ENCODE peak calls at places on chromosomes 6 and 20, in seven cellular contexts. C is WTC11, V is K562, W is HCT116, K is HEK293T, S is H1, E is GM12878. U is an unnamed sample.

GRCh38 chr6:118580585-118581419 is 32.7 kb downstream of the PLN start:
- DNase-seq in S (peak), W (peak), V (peak), C (peak), E (no peak), K (peak), U (peak)

GRCh38 chr6:134447423-134447822 is 129.5 kb upstream of the SGK1 start:
- DNase-seq in S (no peak), V (no peak), W (no peak), E (no peak), C (no peak), K (no peak), U (no peak)

GRCh38 chr20:47950103-47950502 is 164.8 kb upstream of the SULF2 start:
- DNase-seq in S (no peak), C (no peak), V (no peak), W (no peak), K (peak), E (no peak), U (no peak)

GRCh38 chr20:57281900-57282299 is 15.5 kb upstream of the BMP7 start:
- DNase-seq in E (no peak), K (no peak), W (no peak), V (no peak), C (no peak), S (no peak), U (no peak)

GRCh38 chr6:10800810-10801209 is 37.5 kb downstream of the MAK start:
- DNase-seq in S (no peak), K (no peak), V (no peak), C (no peak), W (peak), E (no peak), U (peak)

GRCh38 chr6:12528581-12529363 is 187.8 kb upstream of the PHACTR1 start:
- DNase-seq in E (no peak), V (no peak), W (no peak), K (peak), C (no peak), S (no peak), U (no peak)

GRCh38 chr6:7157752-7158616 is 50.2 kb downstream of the RREB1 start:
- DNase-seq in E (no peak), K (no peak), C (no peak), W (no peak), V (no peak), S (no peak), U (no peak)

GRCh38 chr6:53718597-53719460 is 53.3 kb upstream of the KLHL31 start:
- DNase-seq in V (peak), C (no peak), W (peak), E (peak), S (no peak), K (peak), U (peak)

GRCh38 chr20:41654884-41655283 is 36.7 kb upstream of the CHD6 start:
- DNase-seq in V (peak), C (peak), E (no peak), K (no peak), S (no peak), W (no peak), U (no peak)

GRCh38 chr20:44129996-44130718 is 56.8 kb downstream of the JPH2 start:
- DNase-seq in K (no peak), V (no peak), S (no peak), E (no peak), W (no peak), C (no peak), U (no peak)

GRCh38 chr6:114096553-114097172 is 125.7 kb upstream of the HDAC2 start:
- DNase-seq in E (no peak), C (no peak), K (peak), V (peak), S (no peak), W (peak), U (peak)

GRCh38 chr20:50758992-50759391 is 27.6 kb downstream of the PARD6B start:
- DNase-seq in E (no peak), C (no peak), K (no peak), W (no peak), V (no peak), S (no peak), U (no peak)

GRCh38 chr6:142822882-142823578 is 121.9 kb downstream of the HIVEP2 start:
- DNase-seq in C (peak), V (peak), W (no peak), E (no peak), K (peak), S (peak), U (no peak)

GRCh38 chr6:10322991-10323390 is 91.9 kb downstream of the TFAP2A start:
- DNase-seq in W (no peak), C (no peak), K (no peak), E (no peak), V (no peak), S (no peak), U (no peak)

GRCh38 chr6:36735110-36735971 is 37.7 kb downstream of the RAB44 start:
- DNase-seq in K (no peak), W (no peak), S (no peak), C (no peak), V (no peak), E (no peak), U (no peak)

GRCh38 chr6:37696841-37697735 is 595 bp downstream of the MDGA1 start:
- DNase-seq in W (no peak), C (peak), K (peak), V (peak), E (no peak), S (no peak), U (no peak)

GRCh38 chr20:1942486-1943266 is 47.5 kb downstream of the SIRPA start:
- DNase-seq in E (no peak), C (no peak), W (no peak), K (no peak), S (no peak), V (no peak), U (no peak)

GRCh38 chr6:158567871-158568401 is 8.0 kb downstream of the TMEM181 start:
- DNase-seq in K (no peak), S (no peak), V (no peak), C (no peak), W (no peak), E (no peak), U (no peak)

GRCh38 chr6:29763491-29764289 is 40.5 kb downstream of the HLA-F start:
- DNase-seq in W (no peak), K (no peak), V (no peak), S (no peak), E (no peak), C (no peak), U (no peak)

GRCh38 chr6:161498359-161498758 is 224.5 kb upstream of the AGPAT4 start:
- DNase-seq in W (peak), S (peak), E (no peak), K (peak), C (peak), V (peak), U (peak)

GRCh38 chr6:114284281-114284680 is 58.5 kb downstream of the HS3ST5 start:
- DNase-seq in V (no peak), S (no peak), K (no peak), W (no peak), C (no peak), E (no peak), U (no peak)

GRCh38 chr6:16704706-16705402 is 56.4 kb downstream of the ATXN1 start:
- DNase-seq in K (no peak), C (no peak), S (no peak), V (no peak), E (no peak), W (no peak), U (no peak)

GRCh38 chr6:136607204-136607931 is 57.1 kb upstream of the MAP7 start:
- DNase-seq in V (no peak), E (no peak), C (no peak), K (no peak), W (no peak), S (no peak), U (peak)

GRCh38 chr6:159168536-159169192 is 536 bp upstream of the FNDC1 start:
- DNase-seq in C (peak), V (peak), K (peak), W (no peak), E (no peak), S (no peak), U (peak)

GRCh38 chr20:19047040-19047950 is 165.1 kb upstream of the SLC24A3 start:
- DNase-seq in E (no peak), S (no peak), W (no peak), V (no peak), K (no peak), C (no peak), U (no peak)

GRCh38 chr6:35449287-35449881 is 2.8 kb upstream of the FANCE start:
- DNase-seq in W (no peak), S (no peak), V (peak), K (peak), C (no peak), E (no peak), U (peak)

GRCh38 chr20:59518881-59519706 is 85.2 kb upstream of the PHACTR3 start:
- DNase-seq in E (no peak), V (peak), S (no peak), K (peak), W (peak), C (peak), U (peak)

GRCh38 chr20:59515013-59515905 is 89.1 kb upstream of the PHACTR3 start:
- DNase-seq in C (peak), K (peak), E (no peak), S (no peak), W (peak), V (peak), U (peak)

GRCh38 chr20:59515906-59516209 is 88.5 kb upstream of the PHACTR3 start:
- DNase-seq in V (no peak), S (no peak), E (no peak), K (no peak), W (no peak), C (no peak), U (no peak)

GRCh38 chr20:59519707-59520014 is 84.7 kb upstream of the PHACTR3 start:
- DNase-seq in S (no peak), K (no peak), W (no peak), V (no peak), C (no peak), E (no peak), U (no peak)

GRCh38 chr20:59514554-59514953 is 89.8 kb upstream of the PHACTR3 start:
- DNase-seq in K (no peak), S (no peak), E (no peak), V (no peak), C (no peak), W (no peak), U (no peak)
- TF ChIP-seq SP1 in K (no peak), S (no peak), E (no peak), V (no peak), C (no peak), W (no peak), U (no peak)

GRCh38 chr6:13697857-13698256 is 13.8 kb downstream of the RANBP9 start:
- DNase-seq in E (no peak), K (no peak), W (no peak), V (no peak), C (no peak), S (no peak), U (no peak)

GRCh38 chr6:13698715-13699114 is 12.9 kb downstream of the RANBP9 start:
- DNase-seq in V (no peak), C (no peak), S (no peak), E (no peak), K (no peak), W (no peak), U (peak)

GRCh38 chr6:13695217-13695616 is 16.4 kb downstream of the RANBP9 start:
- DNase-seq in C (no peak), W (no peak), V (no peak), K (no peak), E (no peak), S (no peak), U (no peak)

GRCh38 chr6:13694562-13694961 is 17.1 kb downstream of the RANBP9 start:
- DNase-seq in W (no peak), S (no peak), C (no peak), K (no peak), V (no peak), E (no peak), U (no peak)

GRCh38 chr6:13696226-13696625 is 15.4 kb downstream of the RANBP9 start:
- DNase-seq in V (no peak), C (no peak), K (no peak), W (no peak), S (no peak), E (no peak), U (no peak)
- TF ChIP-seq SP1 in V (no peak), C (no peak), K (no peak), W (no peak), S (no peak), E (no peak), U (no peak)

GRCh38 chr20:32163951-32164350 is 43.6 kb downstream of the PLAGL2 start:
- DNase-seq in K (no peak), V (no peak), S (no peak), E (no peak), C (no peak), W (no peak), U (no peak)

GRCh38 chr20:32165836-32166545 is 41.6 kb downstream of the PLAGL2 start:
- DNase-seq in E (no peak), C (no peak), K (no peak), S (no peak), W (no peak), V (no peak), U (no peak)

GRCh38 chr20:32164984-32165735 is 42.4 kb downstream of the PLAGL2 start:
- DNase-seq in W (no peak), V (no peak), S (no peak), E (no peak), K (no peak), C (no peak), U (no peak)

GRCh38 chr20:32168184-32168910 is 39.2 kb downstream of the PLAGL2 start:
- DNase-seq in K (no peak), C (peak), W (peak), V (no peak), E (no peak), S (no peak), U (peak)

DNA sequence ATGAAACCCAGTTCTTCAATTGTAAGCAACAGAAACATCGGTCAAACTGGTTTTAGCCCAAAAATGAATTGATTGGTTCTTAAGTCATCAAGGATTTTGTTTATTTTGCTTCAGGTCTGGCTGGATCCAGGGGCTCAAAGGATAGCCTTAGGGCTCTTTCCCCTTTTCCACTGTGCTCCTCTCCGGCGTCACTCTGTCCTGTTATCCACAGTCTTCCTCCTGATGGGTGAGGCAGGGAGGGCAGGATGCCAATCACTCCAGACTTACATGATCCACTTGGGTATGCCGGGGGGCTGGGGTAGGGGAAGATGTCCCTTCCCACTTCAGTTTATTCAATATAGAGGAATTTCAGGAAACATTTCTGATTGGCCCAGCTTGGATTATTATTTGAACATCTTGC is 40.0 kb downstream of the PLAGL2 start:
- DNase-seq in W (no peak), C (no peak), S (no peak), E (no peak), K (no peak), V (no peak), U (no peak)
- TF ChIP-seq SP1 in W (no peak), C (no peak), S (no peak), E (no peak), K (no peak), V (no peak), U (no peak)

GRCh38 chr6:123802697-123803455 is 789 bp upstream of the NKAIN2 start:
- DNase-seq in C (peak), V (peak), S (peak), W (peak), E (no peak), K (peak), U (peak)

GRCh38 chr6:123803456-123803861 is 206 bp upstream of the NKAIN2 start:
- DNase-seq in W (no peak), C (no peak), K (peak), S (no peak), V (no peak), E (no peak), U (no peak)

GRCh38 chr6:123804771-123805540 is 1.3 kb downstream of the NKAIN2 start:
- DNase-seq in E (no peak), K (no peak), C (no peak), V (no peak), W (no peak), S (no peak), U (no peak)

GRCh38 chr6:123802351-123802696 is 1.3 kb upstream of the NKAIN2 start:
- DNase-seq in S (no peak), W (no peak), K (no peak), C (no peak), V (no peak), E (no peak), U (no peak)

GRCh38 chr6:123803862-123804681 is at the start of gene NKAIN2:
- DNase-seq in W (no peak), E (no peak), K (peak), C (peak), S (no peak), V (no peak), U (no peak)
- TF ChIP-seq SP1 in W (no peak), E (no peak), K (no peak), C (no peak), S (no peak), V (no peak), U (no peak)

GRCh38 chr6:139582956-139583355 is 208.5 kb upstream of the CITED2 start:
- DNase-seq in S (no peak), C (no peak), V (no peak), K (no peak), W (no peak), E (no peak), U (no peak)

GRCh38 chr6:139580592-139581484 is 206.4 kb upstream of the CITED2 start:
- DNase-seq in V (no peak), K (no peak), W (no peak), S (no peak), C (no peak), E (peak), U (no peak)

GRCh38 chr6:139577124-139577800 is 202.8 kb upstream of the CITED2 start:
- DNase-seq in E (no peak), V (no peak), S (no peak), W (no peak), K (no peak), C (no peak), U (no peak)

GRCh38 chr6:139581485-139581865 is 207.0 kb upstream of the CITED2 start:
- DNase-seq in S (no peak), W (no peak), E (no peak), C (no peak), V (no peak), K (no peak), U (no peak)

DNA sequence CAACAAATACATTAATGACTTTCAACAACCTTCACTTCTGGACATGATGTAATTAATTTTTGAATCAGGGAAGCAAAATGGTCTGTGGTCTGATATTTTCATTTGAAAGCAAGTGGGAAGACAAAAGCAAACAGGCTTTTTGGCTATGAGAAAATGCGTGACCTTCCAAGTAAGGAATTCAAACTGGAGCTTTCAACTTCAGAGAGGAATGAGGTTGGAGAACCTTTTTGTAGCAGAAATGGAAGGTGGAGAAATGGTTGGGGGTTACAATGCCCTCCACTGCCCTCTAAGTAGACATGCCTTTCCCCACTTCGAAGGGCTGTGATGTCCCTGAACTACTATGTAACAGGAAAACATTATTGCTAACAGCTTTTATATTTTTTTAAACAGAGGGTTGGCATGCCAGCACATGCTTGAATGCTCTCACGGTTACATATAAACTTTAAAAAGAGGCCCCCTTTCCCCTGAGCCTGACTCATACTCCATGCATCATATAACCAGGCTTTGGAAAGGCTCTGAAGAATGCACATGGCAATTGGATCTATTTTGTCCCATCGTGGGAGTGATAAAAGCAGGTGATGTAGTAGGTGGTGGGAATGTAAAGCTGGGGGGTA is 203.7 kb upstream of the CITED2 start:
- DNase-seq in V (no peak), E (no peak), C (no peak), W (no peak), S (no peak), K (no peak), U (peak)
- TF ChIP-seq SP1 in V (no peak), E (no peak), C (no peak), W (no peak), S (no peak), K (no peak), U (no peak)

DNA sequence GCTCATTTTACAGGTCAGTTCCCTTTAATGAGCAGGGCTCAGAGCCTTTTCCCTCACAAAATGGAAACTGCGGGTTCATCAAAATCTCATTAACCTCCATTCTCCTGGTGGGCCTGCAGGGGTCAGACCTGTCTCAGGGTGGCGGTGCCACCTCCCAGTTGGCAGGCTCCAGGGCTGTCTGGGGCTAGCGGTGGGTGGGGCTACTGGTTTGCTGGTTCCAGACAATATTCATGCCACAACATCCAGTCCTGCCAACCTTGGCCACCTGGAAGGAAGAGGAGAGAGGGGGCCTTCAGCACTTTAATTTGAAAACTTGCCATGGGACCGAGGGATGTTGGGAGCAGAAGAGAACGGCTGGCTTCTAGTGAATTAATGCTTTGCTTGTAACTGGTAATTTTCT is 41.9 kb upstream of the CTNNBL1 start:
- DNase-seq in W (peak), V (peak), K (peak), C (peak), S (peak), E (no peak), U (peak)
- TF ChIP-seq SP1 in W (no peak), V (no peak), K (no peak), C (no peak), S (no peak), E (no peak), U (no peak)

GRCh38 chr6:163260111-163260895 is 154.2 kb upstream of the QKI start:
- DNase-seq in W (no peak), K (no peak), S (peak), V (no peak), C (peak), E (no peak), U (no peak)
- TF ChIP-seq SP1 in W (no peak), K (no peak), S (peak), V (no peak), C (peak), E (no peak), U (no peak)